ENCODE peak calls at places on chromosomes 5 and 9, in seven cellular contexts. I is PC-9, V is GM23338, L is HCT116, Z is SK-N-SH, K is hepatocyte, R is MM.1S. Q is an unnamed sample. For H3K9me2, the result is how much of the 10 kb centered on the place peaks cover.

GRCh38 chr9:78691531-78691930 is 394.6 kb downstream of the PSAT1 start:
- DNase-seq in L (no peak), I (no peak), K (no peak), V (no peak), R (no peak), Z (no peak), Q (no peak)

GRCh38 chr5:144084971-144085370 is 85.5 kb downstream of the YIPF5 start:
- DNase-seq in I (no peak), Z (no peak), V (no peak), L (no peak), K (no peak), R (no peak), Q (no peak)

GRCh38 chr5:13664377-13664776 is 280.1 kb downstream of the DNAH5 start:
- DNase-seq in L (no peak), I (no peak), Z (no peak), V (no peak), R (no peak), K (no peak), Q (no peak)

GRCh38 chr5:102856374-102856748 is 101.3 kb downstream of the PAM start:
- DNase-seq in K (no peak), Z (no peak), R (no peak), L (no peak), V (no peak), I (no peak), Q (no peak)

GRCh38 chr9:3704890-3705289 is 179.1 kb upstream of the RFX3 start:
- DNase-seq in I (no peak), V (no peak), R (no peak), K (no peak), Z (no peak), L (no peak), Q (no peak)

GRCh38 chr5:113017891-113018635 is 41.5 kb downstream of the DCP2 start:
- DNase-seq in I (no peak), L (no peak), Z (no peak), K (no peak), R (no peak), V (no peak), Q (no peak)

GRCh38 chr5:75640395-75640794 is 29.1 kb downstream of the ANKDD1B start:
- DNase-seq in V (no peak), R (no peak), Z (no peak), I (no peak), K (no peak), L (peak), Q (no peak)

GRCh38 chr9:38017885-38018186 is 51.2 kb downstream of the SHB start:
- DNase-seq in K (no peak), V (no peak), R (no peak), Z (no peak), I (no peak), L (no peak), Q (no peak)

GRCh38 chr5:105754056-105754455 is 1916.7 kb downstream of the EFNA5 start:
- DNase-seq in K (peak), I (no peak), Z (no peak), R (no peak), V (peak), L (no peak), Q (no peak)

GRCh38 chr5:95969646-95970358 is 8.2 kb upstream of the ELL2 start:
- DNase-seq in V (no peak), K (no peak), I (no peak), L (no peak), Z (no peak), R (no peak), Q (no peak)

GRCh38 chr9:77848897-77849296 is 182.7 kb downstream of the GNAQ start:
- DNase-seq in I (no peak), Z (no peak), L (no peak), K (peak), V (no peak), R (no peak), Q (no peak)

GRCh38 chr9:91276513-91276912 is 85.2 kb downstream of the AUH start:
- DNase-seq in K (no peak), Z (no peak), L (no peak), R (no peak), I (no peak), V (no peak), Q (no peak)

GRCh38 chr5:148805323-148806290 is 20.8 kb upstream of the ADRB2 start:
- DNase-seq in L (no peak), R (no peak), K (no peak), Z (peak), V (peak), I (peak), Q (peak)

GRCh38 chr9:77595426-77596051 is 52.6 kb downstream of the GNA14 start:
- DNase-seq in R (no peak), V (no peak), L (no peak), K (no peak), Z (peak), I (no peak), Q (no peak)

GRCh38 chr5:74552101-74552500 is 88.4 kb downstream of the ENC1 start:
- DNase-seq in L (no peak), Z (no peak), I (no peak), V (no peak), K (no peak), R (no peak), Q (no peak)

GRCh38 chr5:36174119-36174518 is 22.2 kb downstream of the SKP2 start:
- DNase-seq in I (no peak), R (no peak), V (no peak), K (no peak), Z (no peak), L (no peak), Q (no peak)

GRCh38 chr9:121239071-121239470 is 28.9 kb upstream of the GSN start:
- DNase-seq in R (no peak), K (no peak), I (no peak), Z (no peak), V (no peak), L (no peak), Q (no peak)

DNA sequence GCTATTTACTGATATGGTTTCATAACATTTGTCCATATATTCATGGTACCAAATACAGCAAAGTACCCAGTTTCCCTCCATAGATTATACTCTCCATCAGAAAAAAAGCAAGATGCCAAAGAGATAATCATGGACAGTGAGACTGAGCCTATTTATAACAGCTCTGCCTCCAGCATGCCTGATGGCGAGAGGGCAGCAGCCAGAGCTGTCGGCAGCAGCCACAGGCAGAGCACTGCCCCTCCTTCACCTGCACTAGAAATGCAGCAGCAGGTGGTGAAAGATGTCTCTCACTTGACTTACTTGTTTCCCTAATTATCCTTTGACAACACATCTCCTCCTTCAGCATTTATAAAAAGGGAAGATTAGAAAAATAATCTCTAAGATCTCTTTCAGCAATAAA is 32.4 kb downstream of the CTNNAL1 start:
- DNase-seq in Z (no peak), K (no peak), I (no peak), R (no peak), V (no peak), L (no peak), Q (no peak)
- H3K9me2 ChIP-seq in Z (under half), K (under half), I (under half), R (under half), V (under half), L (under half), Q (under half)

DNA sequence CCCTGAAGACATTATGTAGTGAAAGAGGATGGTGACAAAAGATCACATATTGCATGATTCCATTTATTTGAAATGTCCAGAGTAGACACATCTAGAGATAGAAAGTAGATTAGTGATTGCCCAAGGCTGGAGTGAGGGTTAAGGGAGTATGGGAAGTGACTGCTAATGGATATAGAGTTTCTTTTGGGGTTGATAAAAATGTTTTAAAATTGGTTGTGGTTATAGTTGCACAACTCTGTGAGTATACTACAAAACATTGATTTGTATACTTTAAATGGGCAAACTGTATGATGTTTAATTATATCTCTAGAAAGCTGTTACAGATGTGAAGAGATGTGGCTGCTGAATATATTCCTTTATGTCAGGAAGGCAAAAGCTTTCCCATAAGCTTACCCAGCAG is 202.8 kb downstream of the CCDC171 start:
- DNase-seq in K (no peak), R (no peak), Z (no peak), I (no peak), V (no peak), L (no peak), Q (no peak)
- H3K9me2 ChIP-seq in K (under half), R (under half), Z (under half), I (under half), V (under half), L (under half), Q (under half)

DNA sequence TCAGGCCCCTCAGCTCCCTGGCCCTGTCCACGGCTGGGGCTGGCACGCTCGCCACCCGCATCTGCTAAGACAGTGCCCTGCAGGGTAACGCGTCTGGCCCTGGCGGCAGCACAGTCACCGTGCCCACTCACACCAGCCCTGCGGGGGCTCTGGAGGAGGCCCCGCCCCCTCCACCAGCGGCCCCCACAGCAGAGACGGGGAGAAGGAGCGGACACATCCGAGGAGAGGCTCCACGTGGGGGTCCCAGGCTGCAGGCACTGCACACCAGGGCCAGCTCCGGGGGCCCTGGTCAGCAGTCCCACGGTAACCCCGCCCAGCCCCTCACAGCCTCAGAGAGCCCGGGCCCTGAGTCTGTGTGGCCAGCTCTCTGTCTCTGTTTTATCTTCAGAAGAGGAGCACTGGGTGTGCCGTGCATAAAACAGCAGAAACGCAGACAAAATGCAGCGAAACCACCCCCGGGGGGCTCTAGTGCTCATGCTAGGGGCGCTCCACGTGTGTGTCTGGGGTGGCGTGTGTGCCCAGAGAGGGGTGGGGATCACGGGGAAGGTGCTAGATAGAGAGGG is 47.5 kb upstream of the NRARP start:
- DNase-seq in V (no peak), L (no peak), Z (peak), R (no peak), K (no peak), I (no peak), Q (no peak)
- H3K9me2 ChIP-seq in V (under half), L (under half), Z (under half), R (under half), K (under half), I (under half), Q (under half)

GRCh38 chr5:124655943-124656459 is 90.4 kb downstream of the ZNF608 start:
- DNase-seq in R (no peak), Z (peak), V (no peak), K (peak), I (peak), L (peak), Q (peak)
- H3K9me2 ChIP-seq in R (under half), Z (under half), V (under half), K (under half), I (under half), L (under half), Q (under half)

DNA sequence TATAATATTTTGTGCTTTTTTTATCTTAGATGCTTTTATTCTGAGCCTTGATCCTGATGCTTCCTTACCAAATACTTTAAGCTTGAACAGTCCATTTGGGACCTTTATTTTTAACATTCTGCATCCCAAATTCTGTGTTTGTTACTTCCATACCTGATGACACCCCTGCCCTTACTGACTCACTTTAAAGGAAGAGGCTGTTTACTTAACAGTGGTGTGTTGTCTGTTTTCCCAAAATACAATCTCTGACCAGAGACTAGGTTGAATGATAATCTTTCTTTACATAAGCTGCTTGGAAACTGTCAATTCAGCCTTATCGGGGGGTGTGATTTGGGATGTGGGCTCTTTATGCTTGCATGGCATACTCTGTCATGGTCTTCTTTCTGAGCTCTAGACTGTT is 71.1 kb downstream of the SNX24 start:
- DNase-seq in I (no peak), Z (no peak), K (no peak), V (no peak), R (no peak), L (no peak), Q (no peak)
- H3K9me2 ChIP-seq in I (under half), Z (under half), K (under half), V (under half), R (under half), L (under half), Q (under half)

GRCh38 chr5:166880456-166880855 is 1411.0 kb upstream of the WWC1 start:
- DNase-seq in I (no peak), V (no peak), R (no peak), L (no peak), K (no peak), Z (no peak), Q (no peak)
- H3K9me2 ChIP-seq in I (under half), V (under half), R (under half), L (under half), K (under half), Z (under half), Q (under half)

GRCh38 chr5:149828161-149829011 is 98.3 kb downstream of the PPARGC1B start:
- DNase-seq in K (peak), L (peak), V (peak), I (peak), Z (peak), R (peak), Q (peak)
- H3K9me2 ChIP-seq in K (under half), L (under half), V (under half), I (under half), Z (under half), R (under half), Q (under half)

GRCh38 chr5:6348476-6349000 is 29.8 kb downstream of the MED10 start:
- DNase-seq in L (no peak), Z (no peak), I (no peak), V (no peak), K (no peak), R (no peak), Q (no peak)
- H3K9me2 ChIP-seq in L (under half), Z (under half), I (under half), V (under half), K (under half), R (under half), Q (under half)

GRCh38 chr5:77867194-77867691 is 91.1 kb upstream of the TBCA start:
- DNase-seq in R (no peak), I (no peak), K (no peak), Z (peak), V (peak), L (no peak), Q (peak)
- H3K9me2 ChIP-seq in R (under half), I (under half), K (under half), Z (under half), V (under half), L (under half), Q (under half)

Q was measured in Karpas-422.